ENCODE peak calls at places on chromosome 19, in seven cellular contexts. S, F, H, B, P, L and J are unnamed samples.

GRCh38 chr19:15210323-15210774 is 9.6 kb upstream of the NOTCH3 start:
- DNase-seq in P (peak; percentile 39), H (no peak), S (no peak), L (no peak), F (peak; percentile 41), B (no peak), J (no peak)

GRCh38 chr19:38932425-38933179 is 1.9 kb downstream of the MRPS12 start:
- DNase-seq in B (peak; percentile 51), H (no peak), S (peak; percentile 27), P (peak; percentile 46), F (no peak), L (no peak), J (no peak)

GRCh38 chr19:45901432-45901903 is 945 bp downstream of the MYPOP start:
- DNase-seq in S (peak; percentile 36), P (peak; percentile 62), H (no peak), L (no peak), B (peak; percentile 46), F (no peak), J (no peak)

GRCh38 chr19:46859637-46860124 is 1.1 kb upstream of the ARHGAP35 start:
- DNase-seq in S (no peak), F (no peak), L (no peak), B (no peak), H (no peak), P (no peak), J (no peak)

GRCh38 chr19:53908106-53908932 is 759 bp upstream of the CACNG7 start:
- DNase-seq in L (peak; percentile 86), B (peak; percentile 55), P (peak; percentile 76), S (peak; percentile 21), F (no peak), H (no peak), J (no peak)

GRCh38 chr19:18202759-18203407 is 959 bp downstream of the RAB3A start:
- DNase-seq in H (no peak), P (peak; percentile 19), L (peak; percentile 45), B (peak; percentile 45), S (no peak), F (no peak), J (no peak)

GRCh38 chr19:39506944-39507714 is 7.8 kb upstream of the SELENOV start:
- DNase-seq in B (peak; percentile 70), S (peak; percentile 57), H (peak; percentile 27), L (no peak), F (no peak), P (peak; percentile 90), J (no peak)

GRCh38 chr19:46511237-46511636 is 15.6 kb upstream of the PNMA8B start:
- DNase-seq in P (no peak), H (no peak), B (no peak), F (no peak), L (no peak), S (no peak), J (no peak)

GRCh38 chr19:13014101-13014920 is 19.0 kb downstream of the NFIX start:
- DNase-seq in P (peak; percentile 72), F (no peak), L (no peak), S (no peak), H (no peak), B (peak; percentile 24), J (no peak)

GRCh38 chr19:4113398-4114088 is 10.4 kb downstream of the MAP2K2 start:
- DNase-seq in L (no peak), F (no peak), B (no peak), S (no peak), H (no peak), P (no peak), J (no peak)

GRCh38 chr19:30386551-30387143 is 14.5 kb downstream of the ZNF536 start:
- DNase-seq in F (no peak), L (no peak), H (no peak), S (no peak), P (no peak), B (no peak), J (no peak)

GRCh38 chr19:15251749-15252397 is 19.6 kb upstream of the EPHX3 start:
- DNase-seq in F (no peak), B (no peak), L (no peak), H (no peak), S (no peak), P (peak; percentile 91), J (no peak)

GRCh38 chr19:2587001-2587719 is 111.2 kb downstream of the GADD45B start:
- DNase-seq in L (no peak), B (no peak), H (no peak), S (no peak), F (no peak), P (peak; percentile 52), J (no peak)

GRCh38 chr19:10927691-10928562 is 512 bp downstream of the YIPF2 start:
- DNase-seq in B (peak; percentile 14), F (no peak), P (no peak), H (no peak), L (no peak), S (peak; percentile 10), J (no peak)

GRCh38 chr19:2805261-2805900 is 14.3 kb upstream of the ZNF554 start:
- DNase-seq in L (no peak), H (no peak), B (no peak), S (no peak), P (no peak), F (no peak), J (no peak)

GRCh38 chr19:34224996-34225658 is 29.2 kb upstream of the GARRE1 start:
- DNase-seq in H (no peak), B (no peak), F (no peak), S (no peak), L (no peak), P (peak; percentile 48), J (no peak)

GRCh38 chr19:6532244-6532999 is 1.6 kb downstream of the TNFSF9 start:
- DNase-seq in P (no peak), L (no peak), F (no peak), S (no peak), H (no peak), B (peak; percentile 34), J (no peak)

GRCh38 chr19:2552859-2553258 is 76.9 kb downstream of the GADD45B start:
- DNase-seq in H (no peak), S (peak; percentile 65), F (no peak), P (no peak), B (peak; percentile 50), L (no peak), J (no peak)

GRCh38 chr19:35134601-35135091 is at the start of gene LGI4:
- DNase-seq in S (no peak), F (no peak), H (no peak), B (no peak), L (no peak), P (no peak), J (no peak)

GRCh38 chr19:46482645-46483044 is 11.3 kb upstream of the PNMA8A start:
- DNase-seq in B (no peak), S (no peak), F (no peak), P (no peak), L (no peak), H (no peak), J (no peak)

GRCh38 chr19:54883228-54883627 is 9.2 kb downstream of the FCAR start:
- DNase-seq in P (no peak), L (no peak), S (no peak), H (no peak), F (no peak), B (no peak), J (no peak)

GRCh38 chr19:8552810-8553209 is 24.4 kb downstream of the MYO1F start:
- DNase-seq in S (no peak), L (no peak), P (peak; percentile 19), B (no peak), H (no peak), F (no peak), J (no peak)

GRCh38 chr19:52343548-52343947 is 7.5 kb downstream of the ZNF610 start:
- DNase-seq in B (peak; percentile 39), F (no peak), S (peak; percentile 18), P (peak; percentile 32), H (no peak), L (peak; percentile 34), J (no peak)

GRCh38 chr19:39831679-39832078 is 2.3 kb downstream of the DYRK1B start:
- DNase-seq in B (no peak), S (no peak), P (no peak), H (no peak), L (no peak), F (no peak), J (no peak)

GRCh38 chr19:31350033-31350692 is 927 bp upstream of the TSHZ3 start:
- DNase-seq in H (no peak), S (no peak), L (no peak), B (no peak), P (peak; percentile 43), F (no peak), J (no peak)